ENCODE peak calls at places on chromosomes 7 and 10, in six cellular contexts. V is CD8-positive, alpha-beta T cell; R is left ventricle myocardium inferior; Z is upper lobe of right lung; C is DND-41; G is fibroblast of lung. H is an unnamed sample.

GRCh38 chr10:133520193-133520738 is 6.9 kb upstream of the CYP2E1 start:
- DNase-seq in V (peak; percentile 86), R (peak; percentile 80), Z (peak; percentile 93), C (peak; percentile 94), G (peak; percentile 33), H (peak; percentile 88)

GRCh38 chr10:97149065-97149680 is 36.6 kb downstream of the SLIT1 start:
- DNase-seq in V (no peak), R (no peak), Z (peak; percentile 40), C (no peak), G (no peak), H (no peak)

GRCh38 chr10:17249820-17250219 is 21.8 kb downstream of the VIM start:
- DNase-seq in V (no peak), R (no peak), Z (no peak), C (no peak), G (peak; percentile 34), H (no peak)

GRCh38 chr10:100186253-100186780 is 488 bp upstream of the ERLIN1 start:
- DNase-seq in V (no peak), R (peak; percentile 52), Z (peak; percentile 70), C (no peak), G (peak; percentile 51), H (peak; percentile 26)

GRCh38 chr7:157361537-157361936 is 24.7 kb downstream of the DNAJB6 start:
- DNase-seq in V (no peak), R (no peak), Z (no peak), C (no peak), G (no peak), H (no peak)

GRCh38 chr10:129963831-129964501 is at the start of gene EBF3:
- DNase-seq in V (peak; percentile 55), R (peak; percentile 90), Z (no peak), C (no peak), G (peak; percentile 37), H (peak; percentile 80)

GRCh38 chr7:151257990-151258389 is 9.5 kb upstream of the SMARCD3 start:
- DNase-seq in V (no peak), R (no peak), Z (no peak), C (no peak), G (no peak), H (no peak)

GRCh38 chr10:77490512-77490911 is 147.1 kb downstream of the KCNMA1 start:
- DNase-seq in V (no peak), R (no peak), Z (no peak), C (no peak), G (no peak), H (no peak)

GRCh38 chr7:39811161-39811614 is 138.9 kb upstream of the CDK13 start:
- DNase-seq in V (no peak), R (no peak), Z (no peak), C (no peak), G (peak; percentile 47), H (no peak)

GRCh38 chr10:33807527-33808377 is 473.3 kb upstream of the NRP1 start:
- DNase-seq in V (no peak), R (no peak), Z (no peak), C (no peak), G (no peak), H (no peak)

GRCh38 chr7:110065112-110065511 is 1025.8 kb upstream of the LRRN3 start:
- DNase-seq in V (no peak), R (no peak), Z (no peak), C (no peak), G (no peak), H (no peak)

GRCh38 chr10:32577448-32577847 is 131.5 kb downstream of the CCDC7 start:
- DNase-seq in V (no peak), R (no peak), Z (no peak), C (no peak), G (peak; percentile 17), H (no peak)

GRCh38 chr7:47227762-47228177 is 354.1 kb downstream of the TNS3 start:
- DNase-seq in V (no peak), R (no peak), Z (no peak), C (peak; percentile 12), G (peak; percentile 87), H (no peak)

GRCh38 chr7:9835204-9835603 is 1138.5 kb upstream of the PHF14 start:
- DNase-seq in V (no peak), R (no peak), Z (no peak), C (no peak), G (no peak), H (no peak)

GRCh38 chr10:73875139-73875475 is 752 bp upstream of the CAMK2G start:
- DNase-seq in V (peak; percentile 56), R (no peak), Z (no peak), C (peak; percentile 46), G (no peak), H (no peak)

GRCh38 chr10:100345570-100346330 is 1.3 kb upstream of the SCD start:
- DNase-seq in V (no peak), R (no peak), Z (no peak), C (no peak), G (peak; percentile 85), H (no peak)

GRCh38 chr7:1059200-1060091 is 15.1 kb downstream of the GPR146 start:
- DNase-seq in V (no peak), R (no peak), Z (peak; percentile 84), C (peak; percentile 15), G (no peak), H (no peak)

GRCh38 chr10:23530079-23530478 is 91.2 kb downstream of the OTUD1 start:
- DNase-seq in V (no peak), R (no peak), Z (no peak), C (no peak), G (peak; percentile 8), H (no peak)

GRCh38 chr10:129870926-129871660 is 93.0 kb downstream of the EBF3 start:
- DNase-seq in V (no peak), R (no peak), Z (no peak), C (peak; percentile 7), G (no peak), H (no peak)

GRCh38 chr7:131327049-131327625 is 539 bp upstream of the MKLN1 start:
- DNase-seq in V (peak; percentile 20), R (no peak), Z (no peak), C (peak; percentile 45), G (peak; percentile 77), H (no peak)

GRCh38 chr7:124263232-124263827 is 230.5 kb upstream of the TMEM229A start:
- DNase-seq in V (no peak), R (no peak), Z (no peak), C (no peak), G (no peak), H (peak; percentile 8)

GRCh38 chr7:17038783-17039170 is 157.0 kb upstream of the AGR3 start:
- DNase-seq in V (no peak), R (no peak), Z (no peak), C (no peak), G (peak; percentile 15), H (no peak)

GRCh38 chr10:127375423-127375822 is 173.7 kb upstream of the NPS start:
- DNase-seq in V (no peak), R (no peak), Z (no peak), C (no peak), G (no peak), H (no peak)

DNA sequence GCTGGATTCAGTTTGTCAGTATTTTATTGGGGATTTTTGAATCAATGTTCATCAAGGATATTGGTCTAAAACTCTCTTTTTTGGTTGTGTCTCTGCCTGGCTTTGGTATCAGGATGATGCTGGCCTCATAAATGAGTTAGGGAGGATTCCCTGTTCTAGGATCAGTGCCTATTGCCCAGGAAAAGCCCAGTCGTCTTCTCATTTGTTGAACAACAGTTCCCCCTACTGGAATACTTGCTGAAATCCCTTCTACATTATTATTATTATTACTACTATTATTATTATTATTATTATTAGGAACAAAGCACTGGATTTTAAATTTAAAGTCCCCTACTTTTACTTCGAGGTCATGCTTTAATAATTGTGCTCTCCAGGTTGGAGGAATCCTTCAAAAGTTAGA is 528.9 kb downstream of the MAGI2 start:
- DNase-seq in V (no peak), R (no peak), Z (no peak), C (no peak), G (peak; percentile 17), H (no peak)
- TF ChIP-seq CTCF in V (no peak), R (peak; percentile 26), Z (peak; percentile 22), C (no peak), G (no peak), H (no peak)

GRCh38 chr10:14587540-14588083 is 187.1 kb downstream of the FAM107B start:
- DNase-seq in V (peak; percentile 62), R (no peak), Z (no peak), C (no peak), G (no peak), H (no peak)

GRCh38 chr10:14586901-14587300 is 187.8 kb downstream of the FAM107B start:
- DNase-seq in V (peak; percentile 94), R (no peak), Z (no peak), C (no peak), G (no peak), H (no peak)

GRCh38 chr10:14584643-14585042 is 190.1 kb downstream of the FAM107B start:
- DNase-seq in V (peak; percentile 60), R (no peak), Z (no peak), C (no peak), G (no peak), H (no peak)

GRCh38 chr10:14585287-14586193 is 189.2 kb downstream of the FAM107B start:
- DNase-seq in V (no peak), R (no peak), Z (no peak), C (no peak), G (no peak), H (no peak)

GRCh38 chr10:14588084-14588937 is 186.4 kb downstream of the FAM107B start:
- DNase-seq in V (peak; percentile 55), R (no peak), Z (no peak), C (no peak), G (peak; percentile 96), H (no peak)
- H3K4me1 ChIP-seq in V (peaks cover 89% of the 10 kb centered on the region), R (peaks cover 10% of the 10 kb centered on the region), Z (peaks cover 37% of the 10 kb centered on the region), C (no peaks in the 10 kb centered on the region), G (peaks cover 6% of the 10 kb centered on the region), H (peaks cover 32% of the 10 kb centered on the region)

GRCh38 chr10:109887272-109887671 is 36.0 kb downstream of the XPNPEP1 start:
- DNase-seq in V (no peak), R (no peak), Z (no peak), C (no peak), G (peak; percentile 37), H (no peak)

GRCh38 chr10:109887776-109888175 is 35.5 kb downstream of the XPNPEP1 start:
- DNase-seq in V (no peak), R (no peak), Z (no peak), C (no peak), G (no peak), H (no peak)

GRCh38 chr10:109892087-109892486 is 31.2 kb downstream of the XPNPEP1 start:
- DNase-seq in V (no peak), R (no peak), Z (no peak), C (no peak), G (peak; percentile 70), H (no peak)

GRCh38 chr10:109891105-109891504 is 32.2 kb downstream of the XPNPEP1 start:
- DNase-seq in V (no peak), R (no peak), Z (no peak), C (no peak), G (peak; percentile 57), H (no peak)

DNA sequence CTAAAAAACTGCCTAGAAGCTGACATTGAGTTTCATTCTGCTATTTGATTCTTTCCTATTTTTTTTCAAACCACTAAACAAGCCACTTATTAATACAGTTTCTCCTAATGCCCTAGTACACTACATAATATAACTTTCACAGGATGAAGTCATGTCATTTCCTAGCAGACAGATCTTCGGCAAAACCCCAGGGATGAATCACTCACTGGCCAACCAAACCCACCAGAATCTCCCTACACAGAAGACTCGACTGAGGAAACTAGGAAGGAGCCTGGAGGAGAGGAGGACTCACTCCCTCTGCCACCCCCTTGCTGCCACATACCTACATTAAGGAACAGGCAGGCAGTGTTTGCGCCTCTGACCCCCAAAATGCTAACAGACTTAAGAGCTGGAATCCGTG is 33.4 kb downstream of the XPNPEP1 start:
- DNase-seq in V (no peak), R (no peak), Z (no peak), C (no peak), G (peak; percentile 92), H (no peak)
- TF ChIP-seq CTCF in V (no peak), R (no peak), Z (no peak), C (no peak), G (no peak), H (no peak)

GRCh38 chr7:20193873-20194272 is 23.3 kb downstream of the MACC1 start:
- DNase-seq in V (no peak), R (no peak), Z (no peak), C (no peak), G (no peak), H (no peak)
- H3K4me1 ChIP-seq in V (no peaks in the 10 kb centered on the region), R (no peaks in the 10 kb centered on the region), Z (no peaks in the 10 kb centered on the region), C (no peaks in the 10 kb centered on the region), G (no peaks in the 10 kb centered on the region), H (peaks cover 2% of the 10 kb centered on the region)